ENCODE peak calls at places on chromosome 2, in eight cellular contexts. One of them, this sample, is unnamed.

GRCh38 chr2:197613509-197613987 is 61.8 kb downstream of the RFTN2 start:
- DNase-seq in HEK293T: no peak
- DNase-seq in NCI-H2029: peak; percentile 92
- DNase-seq in activated CD4-positive, alpha-beta T cell treated with anti-CD3 and anti-CD28 coated beads, Interleukin-2, amount 50 U/mL, for 48 hours: no peak
- DNase-seq in stimulated activated CD8-positive, alpha-beta memory T cell treated with anti-CD3 and anti-CD28 coated beads, Interleukin-12 subunit alpha, Interleukin-12 subunit beta, amount 100 ng/mL, for 4 hours: no peak
- DNase-seq in natural killer cell treated with Interleukin-12 subunit alpha and Interleukin-12 subunit beta and Interleukin-15 and Interleukin-18, amount 100 ng/mL, for 72 hours: no peak
- DNase-seq in mammary epithelial cell: no peak
- DNase-seq in left ventricle myocardium inferior: no peak
- DNase-seq in this sample: no peak

GRCh38 chr2:69603146-69603743 is 40.3 kb downstream of the AAK1 start:
- DNase-seq in HEK293T: no peak
- DNase-seq in NCI-H2029: no peak
- DNase-seq in activated CD4-positive, alpha-beta T cell treated with anti-CD3 and anti-CD28 coated beads, Interleukin-2, amount 50 U/mL, for 48 hours: no peak
- DNase-seq in stimulated activated CD8-positive, alpha-beta memory T cell treated with anti-CD3 and anti-CD28 coated beads, Interleukin-12 subunit alpha, Interleukin-12 subunit beta, amount 100 ng/mL, for 4 hours: no peak
- DNase-seq in natural killer cell treated with Interleukin-12 subunit alpha and Interleukin-12 subunit beta and Interleukin-15 and Interleukin-18, amount 100 ng/mL, for 72 hours: no peak
- DNase-seq in mammary epithelial cell: no peak
- DNase-seq in left ventricle myocardium inferior: no peak
- DNase-seq in this sample: no peak

GRCh38 chr2:138103156-138103555 is 138.9 kb downstream of the HNMT start:
- DNase-seq in HEK293T: no peak
- DNase-seq in NCI-H2029: no peak
- DNase-seq in activated CD4-positive, alpha-beta T cell treated with anti-CD3 and anti-CD28 coated beads, Interleukin-2, amount 50 U/mL, for 48 hours: no peak
- DNase-seq in stimulated activated CD8-positive, alpha-beta memory T cell treated with anti-CD3 and anti-CD28 coated beads, Interleukin-12 subunit alpha, Interleukin-12 subunit beta, amount 100 ng/mL, for 4 hours: no peak
- DNase-seq in natural killer cell treated with Interleukin-12 subunit alpha and Interleukin-12 subunit beta and Interleukin-15 and Interleukin-18, amount 100 ng/mL, for 72 hours: no peak
- DNase-seq in mammary epithelial cell: no peak
- DNase-seq in left ventricle myocardium inferior: no peak
- DNase-seq in this sample: no peak

GRCh38 chr2:1437537-1437936 is 24.3 kb downstream of the TPO start:
- DNase-seq in HEK293T: no peak
- DNase-seq in NCI-H2029: no peak
- DNase-seq in activated CD4-positive, alpha-beta T cell treated with anti-CD3 and anti-CD28 coated beads, Interleukin-2, amount 50 U/mL, for 48 hours: no peak
- DNase-seq in stimulated activated CD8-positive, alpha-beta memory T cell treated with anti-CD3 and anti-CD28 coated beads, Interleukin-12 subunit alpha, Interleukin-12 subunit beta, amount 100 ng/mL, for 4 hours: no peak
- DNase-seq in natural killer cell treated with Interleukin-12 subunit alpha and Interleukin-12 subunit beta and Interleukin-15 and Interleukin-18, amount 100 ng/mL, for 72 hours: no peak
- DNase-seq in mammary epithelial cell: no peak
- DNase-seq in left ventricle myocardium inferior: no peak
- DNase-seq in this sample: no peak

GRCh38 chr2:124018894-124019293 is 6.2 kb upstream of the CNTNAP5 start:
- DNase-seq in HEK293T: no peak
- DNase-seq in NCI-H2029: no peak
- DNase-seq in activated CD4-positive, alpha-beta T cell treated with anti-CD3 and anti-CD28 coated beads, Interleukin-2, amount 50 U/mL, for 48 hours: no peak
- DNase-seq in stimulated activated CD8-positive, alpha-beta memory T cell treated with anti-CD3 and anti-CD28 coated beads, Interleukin-12 subunit alpha, Interleukin-12 subunit beta, amount 100 ng/mL, for 4 hours: no peak
- DNase-seq in natural killer cell treated with Interleukin-12 subunit alpha and Interleukin-12 subunit beta and Interleukin-15 and Interleukin-18, amount 100 ng/mL, for 72 hours: no peak
- DNase-seq in mammary epithelial cell: no peak
- DNase-seq in left ventricle myocardium inferior: no peak
- DNase-seq in this sample: no peak

GRCh38 chr2:46776687-46777327 is 138.8 kb downstream of the MCFD2 start:
- DNase-seq in HEK293T: peak; percentile 51
- DNase-seq in NCI-H2029: peak; percentile 3
- DNase-seq in activated CD4-positive, alpha-beta T cell treated with anti-CD3 and anti-CD28 coated beads, Interleukin-2, amount 50 U/mL, for 48 hours: peak; percentile 61
- DNase-seq in stimulated activated CD8-positive, alpha-beta memory T cell treated with anti-CD3 and anti-CD28 coated beads, Interleukin-12 subunit alpha, Interleukin-12 subunit beta, amount 100 ng/mL, for 4 hours: no peak
- DNase-seq in natural killer cell treated with Interleukin-12 subunit alpha and Interleukin-12 subunit beta and Interleukin-15 and Interleukin-18, amount 100 ng/mL, for 72 hours: peak; percentile 70
- DNase-seq in mammary epithelial cell: peak; percentile 46
- DNase-seq in left ventricle myocardium inferior: peak; percentile 36
- DNase-seq in this sample: peak; percentile 80

GRCh38 chr2:61834893-61835292 is 19.0 kb downstream of the FAM161A start:
- DNase-seq in HEK293T: no peak
- DNase-seq in NCI-H2029: no peak
- DNase-seq in activated CD4-positive, alpha-beta T cell treated with anti-CD3 and anti-CD28 coated beads, Interleukin-2, amount 50 U/mL, for 48 hours: no peak
- DNase-seq in stimulated activated CD8-positive, alpha-beta memory T cell treated with anti-CD3 and anti-CD28 coated beads, Interleukin-12 subunit alpha, Interleukin-12 subunit beta, amount 100 ng/mL, for 4 hours: no peak
- DNase-seq in natural killer cell treated with Interleukin-12 subunit alpha and Interleukin-12 subunit beta and Interleukin-15 and Interleukin-18, amount 100 ng/mL, for 72 hours: no peak
- DNase-seq in mammary epithelial cell: peak; percentile 53
- DNase-seq in left ventricle myocardium inferior: no peak
- DNase-seq in this sample: no peak

GRCh38 chr2:45194611-45195010 is 185.4 kb upstream of the SIX2 start:
- DNase-seq in HEK293T: no peak
- DNase-seq in NCI-H2029: no peak
- DNase-seq in activated CD4-positive, alpha-beta T cell treated with anti-CD3 and anti-CD28 coated beads, Interleukin-2, amount 50 U/mL, for 48 hours: no peak
- DNase-seq in stimulated activated CD8-positive, alpha-beta memory T cell treated with anti-CD3 and anti-CD28 coated beads, Interleukin-12 subunit alpha, Interleukin-12 subunit beta, amount 100 ng/mL, for 4 hours: no peak
- DNase-seq in natural killer cell treated with Interleukin-12 subunit alpha and Interleukin-12 subunit beta and Interleukin-15 and Interleukin-18, amount 100 ng/mL, for 72 hours: no peak
- DNase-seq in mammary epithelial cell: no peak
- DNase-seq in left ventricle myocardium inferior: no peak
- DNase-seq in this sample: no peak